ENCODE peak calls at places on chromosomes 13 and 19, in four cellular contexts. T is A549, O is K562, W is HepG2. H is an unnamed sample.

GRCh38 chr13:110506396-110506795 is 55.1 kb downstream of the RAB20 start:
- DNase-seq in T (no peak), O (peak), W (no peak), H (no peak)

GRCh38 chr19:7226749-7227148 is 67.5 kb downstream of the INSR start:
- DNase-seq in T (no peak), O (no peak), W (no peak), H (no peak)

GRCh38 chr13:22091971-22092300 is 421.1 kb downstream of the FGF9 start:
- DNase-seq in T (no peak), O (no peak), W (no peak), H (no peak)

GRCh38 chr13:27482996-27483395 is 32.6 kb upstream of the MTIF3 start:
- DNase-seq in T (no peak), O (no peak), W (no peak), H (no peak)

GRCh38 chr13:30017880-30018279 is 167.5 kb upstream of the UBL3 start:
- DNase-seq in T (no peak), O (no peak), W (no peak), H (no peak)

GRCh38 chr19:21568816-21569496 is 63.6 kb downstream of the ZNF429 start:
- DNase-seq in T (no peak), O (no peak), W (no peak), H (no peak)

GRCh38 chr19:16571283-16571682 is 932 bp downstream of the SLC35E1 start:
- DNase-seq in T (no peak), O (no peak), W (peak), H (no peak)

GRCh38 chr13:33153421-33154381 is 131.9 kb downstream of the STARD13 start:
- DNase-seq in T (no peak), O (no peak), W (peak), H (no peak)

GRCh38 chr13:105991622-105992254 is 543.7 kb downstream of the EFNB2 start:
- DNase-seq in T (peak), O (no peak), W (no peak), H (no peak)

GRCh38 chr19:10587839-10588150 is 683 bp upstream of the AP1M2 start:
- DNase-seq in T (no peak), O (no peak), W (no peak), H (no peak)

GRCh38 chr13:110944121-110944967 is 29.5 kb upstream of the ANKRD10 start:
- DNase-seq in T (peak), O (peak), W (peak), H (no peak)

GRCh38 chr19:932647-933552 is 7.1 kb downstream of the ARID3A start:
- DNase-seq in T (peak), O (no peak), W (no peak), H (no peak)

GRCh38 chr13:100396771-100397170 is 191.8 kb downstream of the GGACT start:
- DNase-seq in T (no peak), O (no peak), W (no peak), H (no peak)

GRCh38 chr13:93290503-93290902 is 63.9 kb downstream of the GPC6 start:
- DNase-seq in T (no peak), O (no peak), W (no peak), H (no peak)

GRCh38 chr19:49887653-49888477 is 8.8 kb downstream of the IL4I1 start:
- DNase-seq in T (no peak), O (no peak), W (no peak), H (no peak)

GRCh38 chr19:13849991-13850909 is 26.7 kb upstream of the NANOS3 start:
- DNase-seq in T (peak), O (peak), W (peak), H (no peak)

GRCh38 chr13:93080166-93080565 is 146.4 kb upstream of the GPC6 start:
- DNase-seq in T (no peak), O (no peak), W (no peak), H (no peak)

GRCh38 chr19:21835429-21835809 is 563 bp downstream of the ZNF43 start:
- DNase-seq in T (no peak), O (no peak), W (no peak), H (no peak)

GRCh38 chr13:25213716-25214115 is 41.6 kb upstream of the AMER2 start:
- DNase-seq in T (no peak), O (no peak), W (no peak), H (no peak)
- TF ChIP-seq RNF2 in T (no peak), O (no peak), W (no peak), H (no peak)

GRCh38 chr19:46107371-46107770 is 17.1 kb downstream of the IGFL3 start:
- DNase-seq in T (no peak), O (no peak), W (no peak), H (no peak)
- TF ChIP-seq RNF2 in T (no peak), O (no peak), W (no peak), H (no peak)

GRCh38 chr19:33066543-33066942 is 1.9 kb upstream of the RHPN2 start:
- DNase-seq in T (no peak), O (no peak), W (no peak), H (no peak)

GRCh38 chr19:33064778-33065550 is at the start of gene RHPN2:
- DNase-seq in T (peak), O (peak), W (peak), H (no peak)

GRCh38 chr19:33062902-33063301 is 1.8 kb downstream of the RHPN2 start:
- DNase-seq in T (no peak), O (no peak), W (no peak), H (no peak)

GRCh38 chr19:33063356-33064116 is 1.2 kb downstream of the RHPN2 start:
- DNase-seq in T (peak), O (no peak), W (no peak), H (peak)

GRCh38 chr19:33064117-33064777 is 441 bp downstream of the RHPN2 start:
- DNase-seq in T (peak), O (peak), W (no peak), H (peak)
- TF ChIP-seq RNF2 in T (no peak), O (no peak), W (no peak), H (no peak)

GRCh38 chr13:112895521-112896465 is 73.2 kb upstream of the MCF2L start:
- DNase-seq in T (no peak), O (no peak), W (no peak), H (no peak)

GRCh38 chr13:112894673-112895481 is 74.1 kb upstream of the MCF2L start:
- DNase-seq in T (no peak), O (no peak), W (peak), H (peak)

GRCh38 chr13:112894423-112894672 is 74.7 kb upstream of the MCF2L start:
- DNase-seq in T (no peak), O (no peak), W (no peak), H (no peak)

GRCh38 chr13:112892759-112893569 is 76.0 kb upstream of the MCF2L start:
- DNase-seq in T (no peak), O (no peak), W (peak), H (peak)

GRCh38 chr13:112893570-112894422 is 75.2 kb upstream of the MCF2L start:
- DNase-seq in T (no peak), O (peak), W (peak), H (peak)
- TF ChIP-seq RNF2 in T (no peak), O (no peak), W (no peak), H (no peak)

GRCh38 chr19:6211632-6212402 is 68.0 kb downstream of the MLLT1 start:
- DNase-seq in T (no peak), O (no peak), W (no peak), H (no peak)
- TF ChIP-seq RNF2 in T (no peak), O (no peak), W (no peak), H (no peak)

GRCh38 chr19:48010932-48011758 is 16.7 kb downstream of the ELSPBP1 start:
- DNase-seq in T (no peak), O (no peak), W (no peak), H (no peak)
- TF ChIP-seq RNF2 in T (no peak), O (no peak), W (no peak), H (no peak)